ENCODE peak calls at places on chromosomes 16 and 17, in nine cellular contexts. One of them, this sample, is unnamed.
A peak's percentile ranks its signal among the peaks of the same experiment; 100 is the strongest.

GRCh38 chr17:27281438-27281837 is 12.5 kb upstream of the WSB1 start:
- DNase-seq in CD8-positive, alpha-beta T cell: no peak
- DNase-seq in WERI-Rb-1: no peak
- DNase-seq in Peyer's patch: no peak
- DNase-seq in cardiac fibroblast: no peak
- DNase-seq in heart right ventricle: no peak
- DNase-seq in uterus: no peak
- DNase-seq in spleen: no peak
- DNase-seq in A549: no peak
- DNase-seq in this sample: no peak

GRCh38 chr17:31580331-31581021 is 189.0 kb downstream of the RAB11FIP4 start:
- DNase-seq in heart right ventricle: no peak
- DNase-seq in Peyer's patch: no peak
- DNase-seq in uterus: no peak
- DNase-seq in CD8-positive, alpha-beta T cell: no peak
- DNase-seq in WERI-Rb-1: no peak
- DNase-seq in spleen: no peak
- DNase-seq in A549: no peak
- DNase-seq in cardiac fibroblast: peak; percentile 89
- DNase-seq in this sample: peak; percentile 85

GRCh38 chr17:31067699-31068184 is 27.0 kb upstream of the NF1 start:
- DNase-seq in Peyer's patch: no peak
- DNase-seq in A549: peak; percentile 63
- DNase-seq in CD8-positive, alpha-beta T cell: no peak
- DNase-seq in cardiac fibroblast: peak; percentile 88
- DNase-seq in heart right ventricle: no peak
- DNase-seq in spleen: no peak
- DNase-seq in WERI-Rb-1: no peak
- DNase-seq in uterus: no peak
- DNase-seq in this sample: peak; percentile 73

GRCh38 chr17:1158879-1159278 is 20.9 kb downstream of the ABR start:
- DNase-seq in A549: no peak
- DNase-seq in spleen: no peak
- DNase-seq in uterus: no peak
- DNase-seq in heart right ventricle: no peak
- DNase-seq in cardiac fibroblast: peak; percentile 50
- DNase-seq in CD8-positive, alpha-beta T cell: no peak
- DNase-seq in Peyer's patch: no peak
- DNase-seq in WERI-Rb-1: no peak
- DNase-seq in this sample: no peak

GRCh38 chr16:75329933-75330332 is 78.5 kb upstream of the BCAR1 start:
- DNase-seq in A549: no peak
- DNase-seq in cardiac fibroblast: no peak
- DNase-seq in uterus: no peak
- DNase-seq in heart right ventricle: no peak
- DNase-seq in Peyer's patch: no peak
- DNase-seq in CD8-positive, alpha-beta T cell: no peak
- DNase-seq in spleen: no peak
- DNase-seq in WERI-Rb-1: no peak
- DNase-seq in this sample: no peak

GRCh38 chr17:19646788-19647696 is 1.5 kb upstream of the ALDH3A2 start:
- DNase-seq in uterus: no peak
- DNase-seq in heart right ventricle: no peak
- DNase-seq in spleen: no peak
- DNase-seq in WERI-Rb-1: no peak
- DNase-seq in cardiac fibroblast: peak; percentile 36
- DNase-seq in A549: no peak
- DNase-seq in CD8-positive, alpha-beta T cell: no peak
- DNase-seq in Peyer's patch: no peak
- DNase-seq in this sample: peak; percentile 13

GRCh38 chr17:77117415-77117814 is 23.4 kb upstream of the SEC14L1 start:
- DNase-seq in heart right ventricle: no peak
- DNase-seq in CD8-positive, alpha-beta T cell: no peak
- DNase-seq in WERI-Rb-1: no peak
- DNase-seq in cardiac fibroblast: peak; percentile 31
- DNase-seq in A549: no peak
- DNase-seq in Peyer's patch: no peak
- DNase-seq in uterus: no peak
- DNase-seq in spleen: no peak
- DNase-seq in this sample: peak; percentile 50

GRCh38 chr16:49019081-49019633 is 262.5 kb downstream of the CBLN1 start:
- DNase-seq in uterus: no peak
- DNase-seq in cardiac fibroblast: no peak
- DNase-seq in WERI-Rb-1: peak; percentile 79
- DNase-seq in heart right ventricle: no peak
- DNase-seq in Peyer's patch: no peak
- DNase-seq in spleen: no peak
- DNase-seq in CD8-positive, alpha-beta T cell: no peak
- DNase-seq in A549: no peak
- DNase-seq in this sample: peak; percentile 55

GRCh38 chr17:79836952-79837887 is 2.0 kb downstream of the CBX4 start:
- DNase-seq in WERI-Rb-1: no peak
- DNase-seq in CD8-positive, alpha-beta T cell: no peak
- DNase-seq in A549: peak; percentile 80
- DNase-seq in uterus: peak; percentile 43
- DNase-seq in spleen: peak; percentile 93
- DNase-seq in Peyer's patch: peak; percentile 87
- DNase-seq in cardiac fibroblast: peak; percentile 73
- DNase-seq in heart right ventricle: peak; percentile 77
- DNase-seq in this sample: peak; percentile 81

GRCh38 chr17:82693168-82693867 is 5.2 kb downstream of the RAB40B start:
- DNase-seq in spleen: no peak
- DNase-seq in Peyer's patch: no peak
- DNase-seq in WERI-Rb-1: no peak
- DNase-seq in A549: no peak
- DNase-seq in heart right ventricle: no peak
- DNase-seq in cardiac fibroblast: no peak
- DNase-seq in CD8-positive, alpha-beta T cell: no peak
- DNase-seq in uterus: no peak
- DNase-seq in this sample: no peak

GRCh38 chr16:31874354-31875111 is 926 bp downstream of the ZNF267 start:
- DNase-seq in A549: peak; percentile 43
- DNase-seq in uterus: no peak
- DNase-seq in spleen: no peak
- DNase-seq in WERI-Rb-1: no peak
- DNase-seq in cardiac fibroblast: peak; percentile 79
- DNase-seq in Peyer's patch: no peak
- DNase-seq in CD8-positive, alpha-beta T cell: no peak
- DNase-seq in heart right ventricle: no peak
- DNase-seq in this sample: peak; percentile 47

GRCh38 chr16:86387461-86388440 is 122.6 kb upstream of the FOXF1 start:
- DNase-seq in spleen: no peak
- DNase-seq in uterus: no peak
- DNase-seq in heart right ventricle: no peak
- DNase-seq in A549: peak; percentile 20
- DNase-seq in CD8-positive, alpha-beta T cell: no peak
- DNase-seq in Peyer's patch: no peak
- DNase-seq in WERI-Rb-1: no peak
- DNase-seq in cardiac fibroblast: peak; percentile 97
- DNase-seq in this sample: peak; percentile 100

GRCh38 chr17:43401293-43401692 is 2.5 kb downstream of the ARL4D start:
- DNase-seq in WERI-Rb-1: peak; percentile 58
- DNase-seq in spleen: no peak
- DNase-seq in cardiac fibroblast: peak; percentile 88
- DNase-seq in heart right ventricle: no peak
- DNase-seq in Peyer's patch: no peak
- DNase-seq in A549: peak; percentile 81
- DNase-seq in CD8-positive, alpha-beta T cell: no peak
- DNase-seq in uterus: no peak
- DNase-seq in this sample: peak; percentile 74

GRCh38 chr17:31318298-31319190 is 2.9 kb downstream of the EVI2A start:
- DNase-seq in A549: no peak
- DNase-seq in heart right ventricle: peak; percentile 30
- DNase-seq in Peyer's patch: no peak
- DNase-seq in WERI-Rb-1: no peak
- DNase-seq in uterus: peak; percentile 63
- DNase-seq in spleen: peak; percentile 63
- DNase-seq in cardiac fibroblast: peak; percentile 87
- DNase-seq in CD8-positive, alpha-beta T cell: peak; percentile 43
- DNase-seq in this sample: peak; percentile 93

GRCh38 chr16:11783319-11784047 is 13.6 kb downstream of the ZC3H7A start:
- DNase-seq in A549: no peak
- DNase-seq in WERI-Rb-1: no peak
- DNase-seq in heart right ventricle: no peak
- DNase-seq in Peyer's patch: no peak
- DNase-seq in CD8-positive, alpha-beta T cell: no peak
- DNase-seq in spleen: no peak
- DNase-seq in cardiac fibroblast: peak; percentile 84
- DNase-seq in uterus: no peak
- DNase-seq in this sample: peak; percentile 79

GRCh38 chr16:47143329-47143676 is 442 bp downstream of the NETO2 start:
- DNase-seq in Peyer's patch: peak; percentile 80
- DNase-seq in CD8-positive, alpha-beta T cell: peak; percentile 25
- DNase-seq in heart right ventricle: peak; percentile 59
- DNase-seq in WERI-Rb-1: peak; percentile 71
- DNase-seq in A549: peak; percentile 73
- DNase-seq in cardiac fibroblast: peak; percentile 71
- DNase-seq in spleen: peak; percentile 92
- DNase-seq in uterus: peak; percentile 16
- DNase-seq in this sample: peak; percentile 63

GRCh38 chr16:27550582-27550920 is 607 bp downstream of the KATNIP start:
- DNase-seq in cardiac fibroblast: no peak
- DNase-seq in WERI-Rb-1: no peak
- DNase-seq in Peyer's patch: no peak
- DNase-seq in uterus: no peak
- DNase-seq in A549: no peak
- DNase-seq in heart right ventricle: no peak
- DNase-seq in spleen: no peak
- DNase-seq in CD8-positive, alpha-beta T cell: no peak
- DNase-seq in this sample: no peak

GRCh38 chr16:58336332-58337089 is 41.7 kb upstream of the PRSS54 start:
- DNase-seq in uterus: peak; percentile 81
- DNase-seq in A549: peak; percentile 80
- DNase-seq in spleen: peak; percentile 89
- DNase-seq in heart right ventricle: peak; percentile 85
- DNase-seq in Peyer's patch: peak; percentile 85
- DNase-seq in CD8-positive, alpha-beta T cell: peak; percentile 78
- DNase-seq in WERI-Rb-1: peak; percentile 78
- DNase-seq in cardiac fibroblast: peak; percentile 79
- DNase-seq in this sample: peak; percentile 68
- H3K4me3 ChIP-seq in uterus: no peak overlapping the region
- H3K4me3 ChIP-seq in A549: peak overlapping the region; percentile 21
- H3K4me3 ChIP-seq in spleen: peak overlapping the region; percentile 10
- H3K4me3 ChIP-seq in heart right ventricle: peak overlapping the region; percentile 29
- H3K4me3 ChIP-seq in Peyer's patch: no peak overlapping the region
- H3K4me3 ChIP-seq in CD8-positive, alpha-beta T cell: no peak overlapping the region
- H3K4me3 ChIP-seq in WERI-Rb-1: no peak overlapping the region
- H3K4me3 ChIP-seq in cardiac fibroblast: no peak overlapping the region
- H3K4me3 ChIP-seq in this sample: peak overlapping the region; percentile 29

GRCh38 chr17:40448639-40449261 is 5.5 kb downstream of the IGFBP4 start:
- DNase-seq in spleen: no peak
- DNase-seq in Peyer's patch: peak; percentile 83
- DNase-seq in cardiac fibroblast: peak; percentile 43
- DNase-seq in CD8-positive, alpha-beta T cell: no peak
- DNase-seq in WERI-Rb-1: peak; percentile 61
- DNase-seq in uterus: no peak
- DNase-seq in heart right ventricle: no peak
- DNase-seq in A549: no peak
- DNase-seq in this sample: peak; percentile 61
- H3K4me3 ChIP-seq in spleen: no peak overlapping the region
- H3K4me3 ChIP-seq in Peyer's patch: no peak overlapping the region
- H3K4me3 ChIP-seq in cardiac fibroblast: no peak overlapping the region
- H3K4me3 ChIP-seq in CD8-positive, alpha-beta T cell: no peak overlapping the region
- H3K4me3 ChIP-seq in WERI-Rb-1: no peak overlapping the region
- H3K4me3 ChIP-seq in uterus: peak overlapping the region; percentile 56
- H3K4me3 ChIP-seq in heart right ventricle: peak overlapping the region; percentile 85
- H3K4me3 ChIP-seq in A549: peak overlapping the region; percentile 78
- H3K4me3 ChIP-seq in this sample: no peak overlapping the region

GRCh38 chr16:23185661-23186060 is 3.1 kb downstream of the SCNN1G start:
- DNase-seq in Peyer's patch: no peak
- DNase-seq in cardiac fibroblast: no peak
- DNase-seq in A549: no peak
- DNase-seq in uterus: no peak
- DNase-seq in CD8-positive, alpha-beta T cell: no peak
- DNase-seq in heart right ventricle: peak; percentile 26
- DNase-seq in WERI-Rb-1: no peak
- DNase-seq in spleen: no peak
- DNase-seq in this sample: no peak

GRCh38 chr16:23183486-23183862 is 929 bp downstream of the SCNN1G start:
- DNase-seq in heart right ventricle: no peak
- DNase-seq in WERI-Rb-1: no peak
- DNase-seq in A549: no peak
- DNase-seq in spleen: no peak
- DNase-seq in cardiac fibroblast: no peak
- DNase-seq in CD8-positive, alpha-beta T cell: no peak
- DNase-seq in Peyer's patch: no peak
- DNase-seq in uterus: no peak
- DNase-seq in this sample: no peak

GRCh38 chr16:23181506-23181905 is 1.0 kb upstream of the SCNN1G start:
- DNase-seq in A549: no peak
- DNase-seq in heart right ventricle: no peak
- DNase-seq in Peyer's patch: no peak
- DNase-seq in spleen: no peak
- DNase-seq in uterus: no peak
- DNase-seq in WERI-Rb-1: no peak
- DNase-seq in cardiac fibroblast: no peak
- DNase-seq in CD8-positive, alpha-beta T cell: no peak
- DNase-seq in this sample: no peak

GRCh38 chr16:23182675-23183485 is at the start of gene SCNN1G:
- DNase-seq in WERI-Rb-1: peak; percentile 27
- DNase-seq in uterus: peak; percentile 12
- DNase-seq in heart right ventricle: peak; percentile 27
- DNase-seq in A549: peak; percentile 25
- DNase-seq in spleen: peak; percentile 75
- DNase-seq in CD8-positive, alpha-beta T cell: no peak
- DNase-seq in Peyer's patch: peak; percentile 49
- DNase-seq in cardiac fibroblast: no peak
- DNase-seq in this sample: peak; percentile 5

DNA sequence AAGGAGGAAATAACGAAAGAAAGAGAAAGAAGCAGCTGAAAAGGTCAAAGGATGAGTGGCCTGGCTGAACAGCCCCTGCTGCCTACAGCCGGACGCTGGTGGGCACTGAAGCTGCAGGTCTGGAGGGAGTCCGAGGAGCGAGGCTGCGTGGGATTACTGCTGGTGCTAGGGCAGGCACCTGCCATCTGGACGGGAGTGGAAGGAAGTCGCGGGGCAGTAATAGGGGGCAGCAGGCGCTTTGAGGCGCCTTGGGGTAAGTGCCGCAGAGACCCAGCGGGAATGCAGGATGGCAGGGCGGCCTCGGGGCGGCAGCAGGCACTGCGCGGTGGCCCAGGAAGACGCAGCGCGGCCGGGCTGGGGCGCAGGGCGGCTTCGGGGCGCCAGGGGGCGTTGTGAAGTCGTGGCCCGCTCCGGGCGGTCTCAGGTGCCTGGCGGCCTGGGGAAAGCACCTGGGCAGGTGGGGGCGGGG is 305 bp upstream of the SCNN1G start:
- DNase-seq in Peyer's patch: peak; percentile 95
- DNase-seq in A549: peak; percentile 83
- DNase-seq in spleen: peak; percentile 92
- DNase-seq in uterus: peak; percentile 52
- DNase-seq in CD8-positive, alpha-beta T cell: peak; percentile 39
- DNase-seq in cardiac fibroblast: peak; percentile 56
- DNase-seq in WERI-Rb-1: peak; percentile 91
- DNase-seq in heart right ventricle: peak; percentile 76
- DNase-seq in this sample: peak; percentile 35
- H3K4me3 ChIP-seq in Peyer's patch: peak overlapping the region; percentile 16
- H3K4me3 ChIP-seq in A549: peak overlapping the region; percentile 44
- H3K4me3 ChIP-seq in spleen: peak overlapping the region; percentile 36
- H3K4me3 ChIP-seq in uterus: peak overlapping the region; percentile 34
- H3K4me3 ChIP-seq in CD8-positive, alpha-beta T cell: no peak overlapping the region
- H3K4me3 ChIP-seq in cardiac fibroblast: no peak overlapping the region
- H3K4me3 ChIP-seq in WERI-Rb-1: peak overlapping the region; percentile 49
- H3K4me3 ChIP-seq in heart right ventricle: peak overlapping the region; percentile 47
- H3K4me3 ChIP-seq in this sample: no peak overlapping the region

GRCh38 chr16:17460890-17461289 is 9.9 kb downstream of the XYLT1 start:
- DNase-seq in Peyer's patch: no peak
- DNase-seq in WERI-Rb-1: no peak
- DNase-seq in CD8-positive, alpha-beta T cell: no peak
- DNase-seq in spleen: peak; percentile 41
- DNase-seq in cardiac fibroblast: no peak
- DNase-seq in A549: no peak
- DNase-seq in uterus: no peak
- DNase-seq in heart right ventricle: no peak
- DNase-seq in this sample: no peak
- H3K4me3 ChIP-seq in Peyer's patch: no peak overlapping the region
- H3K4me3 ChIP-seq in WERI-Rb-1: no peak overlapping the region
- H3K4me3 ChIP-seq in CD8-positive, alpha-beta T cell: no peak overlapping the region
- H3K4me3 ChIP-seq in spleen: no peak overlapping the region
- H3K4me3 ChIP-seq in cardiac fibroblast: no peak overlapping the region
- H3K4me3 ChIP-seq in A549: no peak overlapping the region
- H3K4me3 ChIP-seq in uterus: no peak overlapping the region
- H3K4me3 ChIP-seq in heart right ventricle: no peak overlapping the region
- H3K4me3 ChIP-seq in this sample: no peak overlapping the region